ENCODE peak calls at places on chromosomes 6 and 20, in five cellular contexts. One of them, this sample, is unnamed.

GRCh38 chr20:56685879-56686278 is 56.8 kb downstream of the TFAP2C start:
- DNase-seq in caudate nucleus: no peak
- DNase-seq in H9: no peak
- DNase-seq in NCI-H2081: no peak
- DNase-seq in heart right ventricle: no peak
- DNase-seq in this sample: no peak

GRCh38 chr20:4154958-4155411 is 139.6 kb upstream of the RNF24 start:
- DNase-seq in heart right ventricle: peak; percentile 28
- DNase-seq in caudate nucleus: no peak
- DNase-seq in H9: no peak
- DNase-seq in NCI-H2081: no peak
- DNase-seq in this sample: no peak

GRCh38 chr6:73704260-73704659 is 8.3 kb downstream of the CD109 start:
- DNase-seq in H9: no peak
- DNase-seq in caudate nucleus: no peak
- DNase-seq in NCI-H2081: no peak
- DNase-seq in heart right ventricle: no peak
- DNase-seq in this sample: no peak

GRCh38 chr6:515267-515666 is 123.7 kb downstream of the IRF4 start:
- DNase-seq in caudate nucleus: no peak
- DNase-seq in heart right ventricle: no peak
- DNase-seq in H9: no peak
- DNase-seq in NCI-H2081: no peak
- DNase-seq in this sample: no peak

GRCh38 chr6:1426416-1426815 is 37.0 kb downstream of the FOXF2 start:
- DNase-seq in H9: no peak
- DNase-seq in caudate nucleus: no peak
- DNase-seq in NCI-H2081: no peak
- DNase-seq in heart right ventricle: no peak
- DNase-seq in this sample: no peak

GRCh38 chr6:40482532-40482931 is 104.6 kb downstream of the LRFN2 start:
- DNase-seq in caudate nucleus: peak; percentile 72
- DNase-seq in NCI-H2081: no peak
- DNase-seq in heart right ventricle: no peak
- DNase-seq in H9: peak; percentile 39
- DNase-seq in this sample: peak; percentile 69

GRCh38 chr6:121590941-121591340 is 155.5 kb downstream of the GJA1 start:
- DNase-seq in heart right ventricle: no peak
- DNase-seq in caudate nucleus: no peak
- DNase-seq in NCI-H2081: no peak
- DNase-seq in H9: no peak
- DNase-seq in this sample: no peak

GRCh38 chr6:161740486-161740885 is 466.6 kb upstream of the AGPAT4 start:
- DNase-seq in H9: no peak
- DNase-seq in caudate nucleus: no peak
- DNase-seq in heart right ventricle: no peak
- DNase-seq in NCI-H2081: no peak
- DNase-seq in this sample: no peak

GRCh38 chr6:169702640-169703246 is 817 bp downstream of the C6orf120 start:
- DNase-seq in NCI-H2081: peak; percentile 16
- DNase-seq in caudate nucleus: no peak
- DNase-seq in H9: no peak
- DNase-seq in heart right ventricle: no peak
- DNase-seq in this sample: no peak

GRCh38 chr6:116280161-116280959 is 630 bp upstream of the TSPYL1 start:
- DNase-seq in heart right ventricle: no peak
- DNase-seq in H9: no peak
- DNase-seq in NCI-H2081: no peak
- DNase-seq in caudate nucleus: no peak
- DNase-seq in this sample: no peak

GRCh38 chr6:148577687-148578488 is 168.9 kb upstream of the UST start:
- DNase-seq in H9: peak; percentile 91
- DNase-seq in caudate nucleus: peak; percentile 58
- DNase-seq in heart right ventricle: peak; percentile 61
- DNase-seq in NCI-H2081: peak; percentile 60
- DNase-seq in this sample: peak; percentile 97

GRCh38 chr6:133887478-133887877 is 1.4 kb upstream of the TCF21 start:
- DNase-seq in caudate nucleus: no peak
- DNase-seq in heart right ventricle: no peak
- DNase-seq in H9: no peak
- DNase-seq in NCI-H2081: no peak
- DNase-seq in this sample: no peak

GRCh38 chr6:885051-885590 is 192.2 kb upstream of the EXOC2 start:
- DNase-seq in NCI-H2081: no peak
- DNase-seq in H9: no peak
- DNase-seq in heart right ventricle: no peak
- DNase-seq in caudate nucleus: no peak
- DNase-seq in this sample: no peak

GRCh38 chr6:128882991-128883571 is at the start of gene LAMA2:
- DNase-seq in H9: peak; percentile 87
- DNase-seq in caudate nucleus: peak; percentile 56
- DNase-seq in NCI-H2081: no peak
- DNase-seq in heart right ventricle: peak; percentile 90
- DNase-seq in this sample: peak; percentile 75

GRCh38 chr6:291148-291696 is 1.1 kb upstream of the DUSP22 start:
- DNase-seq in caudate nucleus: no peak
- DNase-seq in H9: no peak
- DNase-seq in NCI-H2081: no peak
- DNase-seq in heart right ventricle: no peak
- DNase-seq in this sample: no peak

GRCh38 chr20:45343867-45344721 is 4.1 kb downstream of the SDC4 start:
- DNase-seq in H9: peak; percentile 51
- DNase-seq in caudate nucleus: peak; percentile 67
- DNase-seq in NCI-H2081: no peak
- DNase-seq in heart right ventricle: no peak
- DNase-seq in this sample: peak; percentile 76

This sample was measured in posterior cingulate gyrus.